ENCODE peak calls at places on chromosomes 3 and 15, in ten cellular contexts. One of them, this sample, is unnamed.

GRCh38 chr3:141561426-141562034 is 74.7 kb downstream of the RASA2 start:
- DNase-seq in CD8-positive, alpha-beta T cell: peak
- DNase-seq in GM06990: peak
- DNase-seq in left ventricle myocardium inferior: no peak
- DNase-seq in mammary epithelial cell: peak
- DNase-seq in brain microvascular endothelial cell: peak
- DNase-seq in foreskin fibroblast: peak
- DNase-seq in lung: no peak
- DNase-seq in Calu3: peak
- DNase-seq in ovary: no peak
- DNase-seq in this sample: no peak

GRCh38 chr3:113532698-113533533 is 561 bp downstream of the SIDT1 start:
- DNase-seq in CD8-positive, alpha-beta T cell: peak
- DNase-seq in GM06990: peak
- DNase-seq in left ventricle myocardium inferior: no peak
- DNase-seq in mammary epithelial cell: no peak
- DNase-seq in brain microvascular endothelial cell: no peak
- DNase-seq in foreskin fibroblast: peak
- DNase-seq in lung: no peak
- DNase-seq in Calu3: no peak
- DNase-seq in ovary: no peak
- DNase-seq in this sample: no peak

GRCh38 chr15:31387483-31388118 is 61.0 kb downstream of the KLF13 start:
- DNase-seq in CD8-positive, alpha-beta T cell: peak
- DNase-seq in GM06990: no peak
- DNase-seq in left ventricle myocardium inferior: peak
- DNase-seq in mammary epithelial cell: peak
- DNase-seq in brain microvascular endothelial cell: no peak
- DNase-seq in foreskin fibroblast: peak
- DNase-seq in lung: no peak
- DNase-seq in Calu3: no peak
- DNase-seq in ovary: no peak
- DNase-seq in this sample: no peak

GRCh38 chr3:45555666-45556065 is 38.9 kb upstream of the LIMD1 start:
- DNase-seq in CD8-positive, alpha-beta T cell: no peak
- DNase-seq in GM06990: no peak
- DNase-seq in left ventricle myocardium inferior: no peak
- DNase-seq in mammary epithelial cell: no peak
- DNase-seq in brain microvascular endothelial cell: no peak
- DNase-seq in foreskin fibroblast: no peak
- DNase-seq in lung: no peak
- DNase-seq in Calu3: no peak
- DNase-seq in ovary: no peak
- DNase-seq in this sample: no peak

GRCh38 chr15:101497017-101497416 is 7.5 kb upstream of the PCSK6 start:
- DNase-seq in CD8-positive, alpha-beta T cell: no peak
- DNase-seq in GM06990: no peak
- DNase-seq in left ventricle myocardium inferior: no peak
- DNase-seq in mammary epithelial cell: no peak
- DNase-seq in brain microvascular endothelial cell: no peak
- DNase-seq in foreskin fibroblast: no peak
- DNase-seq in lung: no peak
- DNase-seq in Calu3: no peak
- DNase-seq in ovary: no peak
- DNase-seq in this sample: no peak

GRCh38 chr3:152684279-152684678 is 150.7 kb upstream of the P2RY1 start:
- DNase-seq in CD8-positive, alpha-beta T cell: no peak
- DNase-seq in GM06990: no peak
- DNase-seq in left ventricle myocardium inferior: no peak
- DNase-seq in mammary epithelial cell: no peak
- DNase-seq in brain microvascular endothelial cell: no peak
- DNase-seq in foreskin fibroblast: no peak
- DNase-seq in lung: no peak
- DNase-seq in Calu3: no peak
- DNase-seq in ovary: no peak
- DNase-seq in this sample: no peak

GRCh38 chr3:143751643-143752178 is 96.6 kb downstream of the SLC9A9 start:
- DNase-seq in CD8-positive, alpha-beta T cell: peak
- DNase-seq in GM06990: peak
- DNase-seq in left ventricle myocardium inferior: no peak
- DNase-seq in mammary epithelial cell: no peak
- DNase-seq in brain microvascular endothelial cell: no peak
- DNase-seq in foreskin fibroblast: no peak
- DNase-seq in lung: no peak
- DNase-seq in Calu3: no peak
- DNase-seq in ovary: no peak
- DNase-seq in this sample: no peak

GRCh38 chr3:105368575-105369500 is 2.1 kb downstream of the ALCAM start:
- DNase-seq in CD8-positive, alpha-beta T cell: peak
- DNase-seq in GM06990: peak
- DNase-seq in left ventricle myocardium inferior: peak
- DNase-seq in mammary epithelial cell: peak
- DNase-seq in brain microvascular endothelial cell: peak
- DNase-seq in foreskin fibroblast: peak
- DNase-seq in lung: peak
- DNase-seq in Calu3: peak
- DNase-seq in ovary: peak
- DNase-seq in this sample: no peak

GRCh38 chr15:32706704-32707103 is 11.1 kb upstream of the GREM1 start:
- DNase-seq in CD8-positive, alpha-beta T cell: no peak
- DNase-seq in GM06990: no peak
- DNase-seq in left ventricle myocardium inferior: no peak
- DNase-seq in mammary epithelial cell: peak
- DNase-seq in brain microvascular endothelial cell: peak
- DNase-seq in foreskin fibroblast: peak
- DNase-seq in lung: no peak
- DNase-seq in Calu3: no peak
- DNase-seq in ovary: no peak
- DNase-seq in this sample: no peak

GRCh38 chr15:73001840-73002239 is 50.4 kb upstream of the NEO1 start:
- DNase-seq in CD8-positive, alpha-beta T cell: no peak
- DNase-seq in GM06990: no peak
- DNase-seq in left ventricle myocardium inferior: no peak
- DNase-seq in mammary epithelial cell: no peak
- DNase-seq in brain microvascular endothelial cell: no peak
- DNase-seq in foreskin fibroblast: peak
- DNase-seq in lung: no peak
- DNase-seq in Calu3: no peak
- DNase-seq in ovary: no peak
- DNase-seq in this sample: no peak

GRCh38 chr3:124784686-124785382 is 54.6 kb downstream of the UMPS start:
- DNase-seq in CD8-positive, alpha-beta T cell: peak
- DNase-seq in GM06990: peak
- DNase-seq in left ventricle myocardium inferior: no peak
- DNase-seq in mammary epithelial cell: peak
- DNase-seq in brain microvascular endothelial cell: no peak
- DNase-seq in foreskin fibroblast: no peak
- DNase-seq in lung: no peak
- DNase-seq in Calu3: no peak
- DNase-seq in ovary: no peak
- DNase-seq in this sample: no peak

GRCh38 chr3:172194702-172195392 is 155.5 kb downstream of the FNDC3B start:
- DNase-seq in CD8-positive, alpha-beta T cell: no peak
- DNase-seq in GM06990: no peak
- DNase-seq in left ventricle myocardium inferior: no peak
- DNase-seq in mammary epithelial cell: no peak
- DNase-seq in brain microvascular endothelial cell: peak
- DNase-seq in foreskin fibroblast: no peak
- DNase-seq in lung: no peak
- DNase-seq in Calu3: no peak
- DNase-seq in ovary: no peak
- DNase-seq in this sample: no peak

GRCh38 chr3:112984485-112984884 is 6.3 kb upstream of the GTPBP8 start:
- DNase-seq in CD8-positive, alpha-beta T cell: peak
- DNase-seq in GM06990: no peak
- DNase-seq in left ventricle myocardium inferior: no peak
- DNase-seq in mammary epithelial cell: no peak
- DNase-seq in brain microvascular endothelial cell: no peak
- DNase-seq in foreskin fibroblast: no peak
- DNase-seq in lung: peak
- DNase-seq in Calu3: no peak
- DNase-seq in ovary: no peak
- DNase-seq in this sample: no peak

GRCh38 chr3:18428036-18428435 is 2.9 kb upstream of the SATB1 start:
- DNase-seq in CD8-positive, alpha-beta T cell: no peak
- DNase-seq in GM06990: no peak
- DNase-seq in left ventricle myocardium inferior: no peak
- DNase-seq in mammary epithelial cell: no peak
- DNase-seq in brain microvascular endothelial cell: no peak
- DNase-seq in foreskin fibroblast: no peak
- DNase-seq in lung: no peak
- DNase-seq in Calu3: no peak
- DNase-seq in ovary: no peak
- DNase-seq in this sample: no peak

GRCh38 chr15:31485911-31486461 is 159.4 kb downstream of the KLF13 start:
- DNase-seq in CD8-positive, alpha-beta T cell: no peak
- DNase-seq in GM06990: no peak
- DNase-seq in left ventricle myocardium inferior: no peak
- DNase-seq in mammary epithelial cell: no peak
- DNase-seq in brain microvascular endothelial cell: no peak
- DNase-seq in foreskin fibroblast: peak
- DNase-seq in lung: no peak
- DNase-seq in Calu3: no peak
- DNase-seq in ovary: no peak
- DNase-seq in this sample: no peak

GRCh38 chr3:175695251-175695650 is 836.1 kb downstream of the NAALADL2 start:
- DNase-seq in CD8-positive, alpha-beta T cell: no peak
- DNase-seq in GM06990: no peak
- DNase-seq in left ventricle myocardium inferior: no peak
- DNase-seq in mammary epithelial cell: no peak
- DNase-seq in brain microvascular endothelial cell: no peak
- DNase-seq in foreskin fibroblast: no peak
- DNase-seq in lung: no peak
- DNase-seq in Calu3: no peak
- DNase-seq in ovary: no peak
- DNase-seq in this sample: no peak

DNA sequence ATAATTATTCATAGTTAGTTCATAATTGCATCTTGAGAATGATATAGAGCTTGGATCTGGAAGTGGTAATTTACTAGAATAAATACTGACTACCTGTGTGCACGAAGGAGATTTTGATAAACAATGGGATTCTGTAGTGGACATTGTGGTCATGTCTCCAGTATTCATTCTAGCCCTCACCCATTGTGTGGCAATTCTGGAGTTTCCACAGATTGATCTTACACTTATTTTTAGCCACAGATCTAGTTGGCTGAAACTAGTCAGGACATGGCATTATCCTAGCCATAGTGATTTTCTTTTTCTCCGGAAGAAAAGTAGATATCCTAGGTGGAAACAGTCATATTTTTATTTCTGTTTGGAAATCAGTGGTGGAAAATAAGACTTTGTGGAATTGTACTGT is 833.1 kb downstream of the NAALADL2 start:
- DNase-seq in CD8-positive, alpha-beta T cell: no peak
- DNase-seq in GM06990: no peak
- DNase-seq in left ventricle myocardium inferior: no peak
- DNase-seq in mammary epithelial cell: peak
- DNase-seq in brain microvascular endothelial cell: no peak
- DNase-seq in foreskin fibroblast: no peak
- DNase-seq in lung: no peak
- DNase-seq in Calu3: no peak
- DNase-seq in ovary: no peak
- DNase-seq in this sample: no peak
- TF ChIP-seq CTCF in CD8-positive, alpha-beta T cell: no peak
- TF ChIP-seq CTCF in GM06990: no peak
- TF ChIP-seq CTCF in left ventricle myocardium inferior: no peak
- TF ChIP-seq CTCF in mammary epithelial cell: no peak
- TF ChIP-seq CTCF in brain microvascular endothelial cell: no peak
- TF ChIP-seq CTCF in foreskin fibroblast: no peak
- TF ChIP-seq CTCF in lung: no peak
- TF ChIP-seq CTCF in Calu3: no peak
- TF ChIP-seq CTCF in ovary: no peak
- TF ChIP-seq CTCF in this sample: no peak

DNA sequence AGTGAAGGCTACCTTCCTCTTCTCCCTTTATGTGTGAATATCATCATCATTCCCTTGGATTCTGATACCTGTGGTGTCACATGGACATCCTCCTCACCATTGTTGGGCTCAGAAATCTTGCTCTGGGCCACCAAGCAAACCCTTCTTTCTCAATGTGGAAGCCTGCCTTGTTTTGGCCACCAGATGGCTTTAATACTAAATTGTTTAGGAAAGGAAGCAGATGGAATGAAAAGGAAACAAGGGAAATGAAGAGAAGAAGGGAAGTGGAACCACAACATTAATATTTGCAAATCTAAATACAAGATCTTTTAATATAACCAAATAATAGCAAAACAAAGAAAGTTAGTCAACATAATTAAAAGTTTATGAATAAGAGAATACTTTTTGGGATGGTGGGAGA is 14.0 kb downstream of the FAM227B start:
- DNase-seq in CD8-positive, alpha-beta T cell: no peak
- DNase-seq in GM06990: no peak
- DNase-seq in left ventricle myocardium inferior: no peak
- DNase-seq in mammary epithelial cell: no peak
- DNase-seq in brain microvascular endothelial cell: no peak
- DNase-seq in foreskin fibroblast: peak
- DNase-seq in lung: no peak
- DNase-seq in Calu3: no peak
- DNase-seq in ovary: no peak
- DNase-seq in this sample: no peak
- TF ChIP-seq CTCF in CD8-positive, alpha-beta T cell: no peak
- TF ChIP-seq CTCF in GM06990: no peak
- TF ChIP-seq CTCF in left ventricle myocardium inferior: no peak
- TF ChIP-seq CTCF in mammary epithelial cell: no peak
- TF ChIP-seq CTCF in brain microvascular endothelial cell: peak
- TF ChIP-seq CTCF in foreskin fibroblast: peak
- TF ChIP-seq CTCF in lung: no peak
- TF ChIP-seq CTCF in Calu3: no peak
- TF ChIP-seq CTCF in ovary: no peak
- TF ChIP-seq CTCF in this sample: no peak

GRCh38 chr15:60551781-60552161 is 72.8 kb upstream of the ICE2 start:
- DNase-seq in CD8-positive, alpha-beta T cell: no peak
- DNase-seq in GM06990: no peak
- DNase-seq in left ventricle myocardium inferior: no peak
- DNase-seq in mammary epithelial cell: peak
- DNase-seq in brain microvascular endothelial cell: no peak
- DNase-seq in foreskin fibroblast: no peak
- DNase-seq in lung: no peak
- DNase-seq in Calu3: peak
- DNase-seq in ovary: no peak
- DNase-seq in this sample: no peak
- TF ChIP-seq CTCF in CD8-positive, alpha-beta T cell: no peak
- TF ChIP-seq CTCF in GM06990: peak
- TF ChIP-seq CTCF in left ventricle myocardium inferior: no peak
- TF ChIP-seq CTCF in mammary epithelial cell: peak
- TF ChIP-seq CTCF in brain microvascular endothelial cell: peak
- TF ChIP-seq CTCF in foreskin fibroblast: no peak
- TF ChIP-seq CTCF in lung: no peak
- TF ChIP-seq CTCF in Calu3: peak
- TF ChIP-seq CTCF in ovary: no peak
- TF ChIP-seq CTCF in this sample: peak

DNA sequence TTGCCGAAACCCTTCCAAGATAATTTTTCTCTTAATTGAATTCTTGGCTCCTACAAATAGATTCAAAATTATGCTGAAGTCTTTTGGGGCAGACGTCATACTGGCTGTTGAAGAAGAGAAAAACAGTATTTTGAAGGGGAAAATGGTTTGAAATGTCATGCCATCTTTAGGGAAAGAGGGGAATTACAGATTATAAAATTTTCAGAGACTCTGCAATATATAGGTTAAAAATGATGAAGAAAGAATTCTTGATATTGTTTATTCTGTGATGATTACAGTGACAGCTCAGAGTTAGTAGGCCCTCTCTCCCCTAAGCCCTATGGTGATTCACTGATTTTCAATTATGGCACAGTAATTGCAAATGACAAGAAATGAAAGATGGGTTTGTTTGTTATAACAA is 86.1 kb downstream of the CGNL1 start:
- DNase-seq in CD8-positive, alpha-beta T cell: no peak
- DNase-seq in GM06990: no peak
- DNase-seq in left ventricle myocardium inferior: no peak
- DNase-seq in mammary epithelial cell: peak
- DNase-seq in brain microvascular endothelial cell: no peak
- DNase-seq in foreskin fibroblast: peak
- DNase-seq in lung: no peak
- DNase-seq in Calu3: no peak
- DNase-seq in ovary: no peak
- DNase-seq in this sample: no peak
- TF ChIP-seq CTCF in CD8-positive, alpha-beta T cell: no peak
- TF ChIP-seq CTCF in GM06990: no peak
- TF ChIP-seq CTCF in left ventricle myocardium inferior: peak
- TF ChIP-seq CTCF in mammary epithelial cell: no peak
- TF ChIP-seq CTCF in brain microvascular endothelial cell: no peak
- TF ChIP-seq CTCF in foreskin fibroblast: peak
- TF ChIP-seq CTCF in lung: no peak
- TF ChIP-seq CTCF in Calu3: no peak
- TF ChIP-seq CTCF in ovary: no peak
- TF ChIP-seq CTCF in this sample: peak